ENCODE peak calls at places on chromosomes 12 and 14, in nine cellular contexts. D is dorsolateral prefrontal cortex, T is sigmoid colon, K is suprapubic skin, R is fibroblast of pulmonary artery, Q is kidney, U is neural progenitor cell, P is lower leg skin, W is left ventricle myocardium inferior. X is an unnamed sample.

GRCh38 chr14:53432378-53432802 is 279.3 kb upstream of the DDHD1 start:
- DNase-seq in U (peak; percentile 71), D (no peak), R (peak; percentile 55), T (no peak), K (no peak), Q (no peak), P (no peak), W (no peak), X (peak; percentile 39)

GRCh38 chr12:131132118-131132892 is 178.6 kb downstream of the ADGRD1 start:
- DNase-seq in Q (peak; percentile 89), T (peak; percentile 85), U (peak; percentile 91), R (peak; percentile 46), K (no peak), D (peak; percentile 77), P (peak; percentile 42), W (peak; percentile 70), X (peak; percentile 51)

GRCh38 chr12:50117057-50117622 is 5.1 kb downstream of the COX14 start:
- DNase-seq in D (no peak), U (no peak), K (no peak), P (no peak), Q (no peak), W (no peak), R (no peak), T (peak; percentile 49), X (no peak)

GRCh38 chr12:31813305-31813704 is 84.5 kb upstream of the AMN1 start:
- DNase-seq in W (no peak), U (peak; percentile 53), Q (no peak), R (peak; percentile 14), K (no peak), P (no peak), T (no peak), D (no peak), X (no peak)

GRCh38 chr12:60847281-60847680 is 1251.5 kb downstream of the SLC16A7 start:
- DNase-seq in D (no peak), Q (no peak), U (no peak), P (no peak), R (no peak), W (no peak), T (no peak), K (no peak), X (no peak)

GRCh38 chr14:64787619-64788018 is 83.4 kb downstream of the PLEKHG3 start:
- DNase-seq in T (no peak), R (no peak), W (no peak), P (no peak), D (no peak), K (no peak), U (no peak), Q (no peak), X (no peak)

GRCh38 chr12:131494141-131494733 is 216.7 kb upstream of the SFSWAP start:
- DNase-seq in Q (no peak), D (no peak), W (no peak), P (no peak), T (no peak), R (no peak), U (no peak), K (no peak), X (no peak)

GRCh38 chr12:54195736-54196347 is 7.1 kb upstream of the SMUG1 start:
- DNase-seq in D (no peak), P (no peak), R (peak; percentile 72), W (no peak), K (no peak), U (no peak), Q (no peak), T (no peak), X (peak; percentile 76)

GRCh38 chr14:64743061-64743460 is 38.8 kb downstream of the PLEKHG3 start:
- DNase-seq in K (no peak), W (no peak), Q (no peak), D (no peak), T (no peak), U (no peak), P (no peak), R (no peak), X (no peak)

GRCh38 chr14:59677771-59678211 is 101.2 kb upstream of the CCDC175 start:
- DNase-seq in R (peak; percentile 34), K (no peak), U (no peak), D (no peak), T (no peak), P (no peak), Q (no peak), W (no peak), X (peak; percentile 41)

GRCh38 chr12:53223006-53223305 is 9.1 kb downstream of the RARG start:
- DNase-seq in K (no peak), W (no peak), T (no peak), D (no peak), U (no peak), Q (peak; percentile 47), P (no peak), R (no peak), X (no peak)

GRCh38 chr14:100048786-100049185 is 16.4 kb upstream of the EVL start:
- DNase-seq in D (no peak), R (no peak), U (no peak), Q (no peak), K (no peak), W (no peak), P (no peak), T (no peak), X (peak; percentile 51)

GRCh38 chr14:75315143-75315542 is 36.5 kb downstream of the FOS start:
- DNase-seq in R (peak; percentile 85), Q (no peak), P (no peak), W (no peak), K (no peak), T (peak; percentile 68), U (no peak), D (no peak), X (peak; percentile 83)

GRCh38 chr12:69442894-69443293 is 27.3 kb upstream of the FRS2 start:
- DNase-seq in R (peak; percentile 99), Q (no peak), U (no peak), K (no peak), T (no peak), D (no peak), P (no peak), W (no peak), X (peak; percentile 91)

GRCh38 chr14:96434040-96434439 is 42.1 kb downstream of the AK7 start:
- DNase-seq in R (no peak), T (no peak), Q (no peak), U (no peak), K (no peak), P (no peak), D (no peak), W (no peak), X (no peak)

GRCh38 chr12:71636704-71637115 is 26.9 kb downstream of the ZFC3H1 start:
- DNase-seq in Q (no peak), R (peak; percentile 85), T (no peak), P (no peak), D (no peak), U (peak; percentile 91), K (no peak), W (no peak), X (peak; percentile 62)

GRCh38 chr12:129459886-129460285 is 443.9 kb downstream of the TMEM132D start:
- DNase-seq in D (no peak), U (no peak), W (no peak), K (no peak), Q (no peak), P (no peak), T (no peak), R (no peak), X (peak; percentile 43)

GRCh38 chr14:94540031-94540794 is 21.0 kb upstream of the SERPINA4 start:
- DNase-seq in P (peak; percentile 12), R (peak; percentile 82), K (no peak), T (no peak), W (no peak), U (peak; percentile 19), Q (no peak), D (no peak), X (peak; percentile 14)

GRCh38 chr12:40011775-40012129 is 94.1 kb downstream of the SLC2A13 start:
- DNase-seq in D (no peak), K (no peak), Q (no peak), U (no peak), R (no peak), P (no peak), T (no peak), W (no peak), X (no peak)

GRCh38 chr12:30796891-30797371 is 42.2 kb upstream of the CAPRIN2 start:
- DNase-seq in K (no peak), T (no peak), P (no peak), R (peak; percentile 39), D (peak; percentile 50), U (peak; percentile 44), W (no peak), Q (peak; percentile 52), X (peak; percentile 58)

GRCh38 chr12:124928095-124928911 is 13.9 kb upstream of the UBC start:
- DNase-seq in Q (peak; percentile 96), T (peak; percentile 93), U (peak; percentile 31), K (no peak), W (peak; percentile 75), D (peak; percentile 23), R (peak; percentile 94), P (peak; percentile 75), X (peak; percentile 86)

GRCh38 chr12:123903301-123904065 is 69.1 kb downstream of the CCDC92 start:
- DNase-seq in R (no peak), P (no peak), K (no peak), U (no peak), W (no peak), D (no peak), T (no peak), Q (no peak), X (no peak)
- H3K4me3 ChIP-seq in R (no peak overlapping the region), P (no peak overlapping the region), K (no peak overlapping the region), U (no peak overlapping the region), W (no peak overlapping the region), D (no peak overlapping the region), T (no peak overlapping the region), Q (peak overlapping the region; percentile 14), X (no peak overlapping the region)

GRCh38 chr12:107843351-107844311 is 69.1 kb downstream of the ASCL4 start:
- DNase-seq in K (no peak), P (no peak), U (peak; percentile 65), Q (peak; percentile 73), T (no peak), D (peak; percentile 49), W (no peak), R (no peak), X (peak; percentile 12)
- H3K4me3 ChIP-seq in K (peak overlapping the region; percentile 34), P (no peak overlapping the region), U (peak overlapping the region; percentile 58), Q (no peak overlapping the region), T (peak overlapping the region; percentile 1), D (peak overlapping the region; percentile 60), W (peak overlapping the region; percentile 57), R (no peak overlapping the region), X (no peak overlapping the region)

DNA sequence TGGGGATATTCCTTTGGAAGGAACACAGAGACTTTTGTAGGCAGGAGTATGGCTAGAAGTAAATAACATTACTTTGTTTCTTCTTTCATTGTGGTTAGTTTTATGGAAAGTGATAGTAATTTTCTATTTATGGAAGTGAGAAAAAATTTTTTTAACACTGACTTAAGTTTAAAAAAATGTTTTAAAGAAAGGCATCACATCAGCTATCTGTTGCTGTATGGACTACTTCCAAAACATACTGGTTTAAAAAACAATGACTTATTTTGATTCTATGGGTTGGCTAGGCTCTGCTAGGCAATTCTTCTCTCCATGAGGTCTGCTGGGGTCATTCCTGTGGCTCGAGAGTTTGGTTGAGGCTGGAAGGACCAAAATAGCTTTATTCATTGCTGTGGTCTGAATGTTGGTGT is 31.7 kb upstream of the SLC38A2 start:
- DNase-seq in P (no peak), W (no peak), T (no peak), Q (no peak), U (no peak), D (no peak), K (no peak), R (peak; percentile 76), X (peak; percentile 97)
- H3K4me3 ChIP-seq in P (no peak overlapping the region), W (no peak overlapping the region), T (no peak overlapping the region), Q (no peak overlapping the region), U (no peak overlapping the region), D (no peak overlapping the region), K (no peak overlapping the region), R (no peak overlapping the region), X (no peak overlapping the region)

GRCh38 chr12:5429741-5430557 is 2.0 kb upstream of the NTF3 start:
- DNase-seq in R (no peak), T (no peak), Q (no peak), P (no peak), D (no peak), W (no peak), U (peak; percentile 69), K (no peak), X (no peak)
- H3K4me3 ChIP-seq in R (no peak overlapping the region), T (no peak overlapping the region), Q (no peak overlapping the region), P (no peak overlapping the region), D (no peak overlapping the region), W (peak overlapping the region; percentile 69), U (peak overlapping the region; percentile 88), K (no peak overlapping the region), X (no peak overlapping the region)